ENCODE peak calls at places on chromosomes 13 and 19, in four cellular contexts. D, G, O and Q are unnamed samples.

GRCh38 chr19:28726533-28726932 is 486.4 kb downstream of the UQCRFS1 start:
- DNase-seq in D (no peak), G (no peak), O (no peak), Q (no peak)

GRCh38 chr19:58218899-58219298 is 9.8 kb upstream of the ZNF544 start:
- DNase-seq in D (no peak), G (no peak), O (no peak), Q (peak; percentile 32)

GRCh38 chr13:86591862-86592261 is 792.6 kb upstream of the SLITRK6 start:
- DNase-seq in D (no peak), G (no peak), O (no peak), Q (no peak)

GRCh38 chr13:51819544-51819943 is 15.6 kb upstream of the DHRS12 start:
- DNase-seq in D (no peak), G (no peak), O (no peak), Q (no peak)

GRCh38 chr19:5498817-5499535 is 43.8 kb downstream of the ZNRF4 start:
- DNase-seq in D (no peak), G (no peak), O (no peak), Q (no peak)

GRCh38 chr13:59665184-59665583 is 498.5 kb downstream of the DIAPH3 start:
- DNase-seq in D (no peak), G (no peak), O (no peak), Q (no peak)

GRCh38 chr19:55340144-55340783 is 588 bp downstream of the KMT5C start:
- DNase-seq in D (no peak), G (no peak), O (no peak), Q (no peak)

GRCh38 chr13:36606060-36606459 is 67.8 kb upstream of the SERTM1 start:
- DNase-seq in D (no peak), G (no peak), O (no peak), Q (no peak)

GRCh38 chr13:73397486-73398020 is 338.7 kb downstream of the KLF5 start:
- DNase-seq in D (no peak), G (no peak), O (no peak), Q (no peak)

GRCh38 chr19:41904118-41904870 is 21.3 kb downstream of the ARHGEF1 start:
- DNase-seq in D (peak; percentile 73), G (no peak), O (peak; percentile 92), Q (no peak)

GRCh38 chr19:29260477-29261317 is 47.7 kb upstream of the UQCRFS1 start:
- DNase-seq in D (no peak), G (no peak), O (no peak), Q (no peak)

GRCh38 chr13:107665926-107666458 is 549.3 kb downstream of the LIG4 start:
- DNase-seq in D (no peak), G (no peak), O (no peak), Q (no peak)

GRCh38 chr19:48102870-48103751 is 7.5 kb downstream of the PLA2G4C start:
- DNase-seq in D (no peak), G (no peak), O (no peak), Q (peak; percentile 5)

GRCh38 chr19:5718579-5719273 is 1.2 kb downstream of the LONP1 start:
- DNase-seq in D (no peak), G (no peak), O (no peak), Q (no peak)

GRCh38 chr19:11335449-11336146 is 3.9 kb downstream of the RAB3D start:
- DNase-seq in D (no peak), G (no peak), O (no peak), Q (no peak)

GRCh38 chr19:12666305-12667048 is at the start of the genes MAN2B1 and WDR83:
- DNase-seq in D (peak; percentile 61), G (peak; percentile 85), O (peak; percentile 71), Q (peak; percentile 79)

GRCh38 chr13:22357132-22357531 is 686.3 kb downstream of the FGF9 start:
- DNase-seq in D (no peak), G (no peak), O (no peak), Q (no peak)

GRCh38 chr19:9858766-9859165 is 23.6 kb downstream of the PIN1 start:
- DNase-seq in D (no peak), G (no peak), O (no peak), Q (no peak)

GRCh38 chr19:16400911-16401675 is 70.7 kb downstream of the EPS15L1 start:
- DNase-seq in D (no peak), G (peak; percentile 87), O (no peak), Q (no peak)

GRCh38 chr19:41821003-41821735 is 23.3 kb downstream of the LYPD4 start:
- DNase-seq in D (no peak), G (no peak), O (peak; percentile 51), Q (peak; percentile 56)

GRCh38 chr13:73061478-73062275 is 2.9 kb downstream of the KLF5 start:
- DNase-seq in D (no peak), G (no peak), O (no peak), Q (no peak)

GRCh38 chr19:1102407-1103106 is 1.2 kb upstream of the GPX4 start:
- DNase-seq in D (no peak), G (no peak), O (peak; percentile 79), Q (no peak)

GRCh38 chr13:41767801-41768200 is 193.1 kb downstream of the VWA8 start:
- DNase-seq in D (no peak), G (no peak), O (no peak), Q (no peak)

GRCh38 chr13:27375686-27376326 is 48.6 kb upstream of the GTF3A start:
- DNase-seq in D (no peak), G (peak; percentile 62), O (peak; percentile 63), Q (peak; percentile 20)

GRCh38 chr19:17431417-17431816 is 11.6 kb downstream of the MVB12A start:
- DNase-seq in D (no peak), G (no peak), O (no peak), Q (no peak)

GRCh38 chr19:18420931-18421330 is 1.7 kb downstream of the SSBP4 start:
- DNase-seq in D (no peak), G (no peak), O (no peak), Q (no peak)

GRCh38 chr19:15979293-15979692 is 30.5 kb downstream of the OR10H4 start:
- DNase-seq in D (no peak), G (no peak), O (no peak), Q (no peak)

GRCh38 chr13:33545492-33545891 is 259.9 kb upstream of the STARD13 start:
- DNase-seq in D (no peak), G (no peak), O (no peak), Q (no peak)

GRCh38 chr19:52941941-52942370 is 18.7 kb upstream of the ZNF888 start:
- DNase-seq in D (no peak), G (peak; percentile 54), O (no peak), Q (no peak)

GRCh38 chr19:29675650-29676186 is 10.5 kb downstream of the PLEKHF1 start:
- DNase-seq in D (no peak), G (no peak), O (no peak), Q (no peak)

GRCh38 chr19:18651738-18652137 is 14.9 kb downstream of the KLHL26 start:
- DNase-seq in D (no peak), G (no peak), O (no peak), Q (no peak)

GRCh38 chr19:58150328-58150921 is at the start of gene ZNF329:
- DNase-seq in D (peak; percentile 88), G (peak; percentile 89), O (peak; percentile 76), Q (peak; percentile 93)

GRCh38 chr19:15195987-15196682 is 4.7 kb downstream of the NOTCH3 start:
- DNase-seq in D (peak; percentile 94), G (no peak), O (peak; percentile 86), Q (no peak)

DNA sequence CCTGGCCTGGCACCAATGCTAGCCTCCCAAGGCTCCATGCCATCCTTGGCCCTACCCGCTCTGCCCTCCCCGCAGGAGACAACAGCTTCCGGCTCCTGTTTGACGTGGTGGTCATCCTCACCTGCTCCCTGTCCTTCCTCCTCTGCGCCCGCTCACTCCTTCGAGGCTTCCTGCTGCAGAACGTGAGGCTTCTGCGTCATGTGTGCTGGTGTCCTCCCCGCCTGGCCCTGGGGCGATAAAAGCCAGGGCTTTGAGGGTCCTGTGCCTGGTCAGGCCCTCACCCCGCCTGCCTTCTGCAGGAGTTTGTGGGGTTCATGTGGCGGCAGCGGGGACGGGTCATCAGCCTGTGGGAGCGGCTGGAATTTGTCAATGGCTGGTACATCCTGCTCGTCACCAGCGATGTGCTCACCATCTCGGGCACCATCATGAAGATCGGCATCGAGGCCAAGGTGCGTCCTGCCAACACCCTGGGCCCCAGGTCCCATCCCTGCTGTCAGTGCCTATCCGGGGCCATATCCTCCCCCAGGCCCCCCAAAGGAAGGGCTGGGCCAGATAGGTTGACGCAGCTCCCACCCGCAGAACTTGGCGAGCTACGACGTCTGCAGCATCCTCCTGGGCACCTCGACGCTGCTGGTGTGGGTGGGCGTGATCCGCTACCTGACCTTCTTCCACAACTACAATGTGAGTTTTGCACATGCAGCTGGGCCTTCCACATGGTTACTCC is 6.3 kb downstream of the MCOLN1 start:
- DNase-seq in D (no peak), G (no peak), O (no peak), Q (no peak)
- H3K36me3 ChIP-seq in D (no peaks in the 10 kb centered on the region), G (no peaks in the 10 kb centered on the region), O (no peaks in the 10 kb centered on the region), Q (no peaks in the 10 kb centered on the region)

DNA sequence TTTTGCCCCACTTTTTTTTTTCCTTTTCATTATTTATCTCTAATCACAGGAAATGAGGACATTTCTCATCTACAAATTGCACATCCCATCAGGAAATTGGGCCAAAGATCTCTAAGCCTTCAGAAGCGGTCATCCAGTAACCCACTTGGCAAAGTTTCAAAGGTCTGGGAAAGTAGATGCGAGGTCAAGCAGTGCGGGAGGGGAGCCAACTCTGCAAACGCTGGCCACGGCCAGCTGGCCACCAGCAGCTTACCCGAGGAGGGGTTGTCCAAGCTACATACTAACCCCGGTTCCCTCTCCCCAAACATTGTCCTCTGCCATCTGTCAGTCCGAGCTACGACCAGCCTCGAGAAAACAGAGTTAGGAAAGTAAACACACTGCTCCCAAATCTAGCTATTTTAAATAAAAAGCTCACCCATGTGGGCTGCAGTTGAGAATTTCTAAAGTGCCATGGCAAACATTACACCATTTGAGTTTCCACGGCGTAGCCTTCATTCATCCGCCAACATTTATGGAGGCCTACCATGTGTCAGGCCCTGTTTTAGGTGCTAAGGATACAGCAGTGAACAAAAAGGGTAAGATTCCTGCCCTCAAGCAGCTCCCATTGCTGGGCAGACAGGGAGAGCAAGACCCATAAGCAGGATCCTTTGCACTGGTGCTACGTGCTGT is 11.5 kb downstream of the FFAR2 start:
- DNase-seq in D (no peak), G (peak; percentile 77), O (peak; percentile 60), Q (no peak)
- H3K4me3 ChIP-seq in D (no peak overlapping the region), G (no peak overlapping the region), O (no peak overlapping the region), Q (no peak overlapping the region)

DNA sequence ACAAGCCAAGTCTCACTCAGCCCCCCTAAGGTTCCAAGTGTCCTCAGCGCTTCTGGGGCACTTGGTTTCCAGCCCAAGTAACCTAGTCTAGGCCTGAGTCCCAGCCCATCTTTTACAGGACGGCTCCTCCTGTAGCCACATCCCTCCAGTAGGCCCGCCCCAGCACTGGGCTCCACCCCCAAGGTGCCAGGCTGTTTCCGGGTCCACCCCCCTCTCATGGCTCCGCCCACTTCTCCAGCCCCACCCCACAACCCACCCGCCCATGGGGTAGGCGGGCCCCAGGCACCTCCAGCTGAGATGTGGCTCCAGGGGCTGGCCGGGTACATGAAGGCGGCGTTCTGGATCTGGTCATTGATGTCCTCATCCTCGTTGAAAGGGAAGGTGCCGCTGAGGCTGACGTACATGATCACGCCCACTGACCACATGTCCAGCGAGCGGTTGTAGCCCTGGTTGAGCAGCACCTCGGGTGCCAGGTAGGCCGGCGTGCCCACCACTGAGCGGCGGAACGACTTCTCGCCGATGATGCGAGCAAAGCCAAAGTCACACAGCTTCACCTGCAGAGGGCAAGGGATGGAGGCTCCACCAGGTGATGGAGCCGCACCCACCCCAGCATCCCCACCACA is 17.2 kb upstream of the DACT3 start:
- DNase-seq in D (no peak), G (peak; percentile 55), O (no peak), Q (peak; percentile 49)
- H3K36me3 ChIP-seq in D (peaks cover 8% of the 10 kb centered on the region), G (no peaks in the 10 kb centered on the region), O (peaks cover 9% of the 10 kb centered on the region), Q (peaks cover 54% of the 10 kb centered on the region)

DNA sequence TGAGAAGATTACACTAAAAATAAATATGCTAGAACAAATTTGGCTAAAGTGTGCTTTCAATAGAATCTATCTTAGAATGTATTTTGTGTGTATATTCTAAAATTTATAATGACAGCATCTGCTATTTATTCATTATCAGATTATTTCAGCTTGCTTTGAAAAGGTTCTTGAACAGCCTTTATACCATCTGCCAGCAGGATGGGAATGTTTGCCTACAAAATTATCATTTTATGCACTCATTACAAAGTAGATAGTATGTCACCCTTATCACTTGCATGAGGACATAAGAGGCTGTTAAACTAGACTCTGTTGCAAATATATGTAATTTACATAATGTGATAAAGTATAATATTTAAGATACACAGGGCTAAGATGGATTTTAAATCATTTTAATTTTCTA is 1286.9 kb upstream of the PCDH20 start:
- DNase-seq in D (no peak), G (no peak), O (no peak), Q (no peak)
- H3K4me3 ChIP-seq in D (no peak overlapping the region), G (no peak overlapping the region), O (no peak overlapping the region), Q (no peak overlapping the region)